ENCODE peak calls at places on chromosomes 16 and 17, in four cellular contexts. A, Q, K and T are unnamed samples.

GRCh38 chr17:16933317-16934132 is 38.4 kb downstream of the TNFRSF13B start:
- DNase-seq in Q (no peak), A (no peak), K (no peak), T (no peak)

GRCh38 chr17:78409191-78409621 is 30.8 kb downstream of the PGS1 start:
- DNase-seq in K (no peak), A (no peak), Q (no peak), T (no peak)

GRCh38 chr16:3066440-3066748 is 954 bp downstream of the IL32 start:
- DNase-seq in A (no peak), Q (no peak), K (no peak), T (no peak)

GRCh38 chr17:75327757-75328156 is 38.5 kb upstream of the SLC25A19 start:
- DNase-seq in A (no peak), Q (no peak), K (no peak), T (no peak)

GRCh38 chr16:55621771-55622170 is 34.0 kb upstream of the SLC6A2 start:
- DNase-seq in A (no peak), K (no peak), Q (no peak), T (no peak)

GRCh38 chr17:64418506-64419339 is 28.1 kb upstream of the PECAM1 start:
- DNase-seq in Q (no peak), K (peak), A (no peak), T (no peak)

GRCh38 chr17:21296097-21297025 is 11.8 kb downstream of the MAP2K3 start:
- DNase-seq in A (no peak), K (no peak), Q (no peak), T (no peak)

GRCh38 chr17:78957076-78957475 is 22.6 kb downstream of the LGALS3BP start:
- DNase-seq in Q (no peak), K (no peak), A (no peak), T (no peak)

GRCh38 chr16:2326191-2326590 is 14.3 kb downstream of the ABCA3 start:
- DNase-seq in A (no peak), Q (no peak), K (no peak), T (no peak)

GRCh38 chr17:40542562-40543411 is 22.5 kb downstream of the CCR7 start:
- DNase-seq in K (no peak), Q (no peak), A (peak), T (peak)

GRCh38 chr16:31711344-31711845 is 162.2 kb upstream of the ZNF267 start:
- DNase-seq in Q (no peak), K (no peak), A (no peak), T (no peak)